ENCODE peak calls at places on chromosomes 1 and 21, in seven cellular contexts. A is A673, P is BJ, M is heart right ventricle, E is GM10248, X is thoracic aorta, T is HFF-Myc. R is an unnamed sample.
A peak's percentile ranks its signal among the peaks of the same experiment; 100 is the strongest.

GRCh38 chr1:245604979-245605378 is 450.2 kb downstream of the KIF26B start:
- DNase-seq in A (no peak), P (no peak), M (no peak), E (no peak), X (no peak), T (no peak), R (no peak)

GRCh38 chr1:185853739-185854138 is 119.5 kb downstream of the HMCN1 start:
- DNase-seq in A (no peak), P (peak; percentile 71), M (no peak), E (no peak), X (no peak), T (peak; percentile 76), R (no peak)

GRCh38 chr1:63205776-63206175 is 116.6 kb upstream of the FOXD3 start:
- DNase-seq in A (no peak), P (no peak), M (no peak), E (no peak), X (no peak), T (no peak), R (no peak)

GRCh38 chr1:19654386-19654785 is 10.3 kb downstream of the NBL1 start:
- DNase-seq in A (no peak), P (no peak), M (no peak), E (no peak), X (no peak), T (no peak), R (no peak)

GRCh38 chr1:105138445-105138821 is 1388.7 kb downstream of the AMY1C start:
- DNase-seq in A (no peak), P (no peak), M (no peak), E (no peak), X (no peak), T (no peak), R (no peak)

GRCh38 chr1:103191327-103191726 is 83.0 kb upstream of the COL11A1 start:
- DNase-seq in A (no peak), P (no peak), M (no peak), E (no peak), X (no peak), T (no peak), R (no peak)

GRCh38 chr1:235022341-235023196 is 106.1 kb downstream of the TOMM20 start:
- DNase-seq in A (no peak), P (no peak), M (no peak), E (no peak), X (no peak), T (no peak), R (no peak)

GRCh38 chr1:27940297-27940696 is 5.5 kb downstream of the SMPDL3B start:
- DNase-seq in A (peak; percentile 61), P (no peak), M (peak; percentile 57), E (peak; percentile 70), X (no peak), T (no peak), R (peak; percentile 74)

GRCh38 chr1:32861904-32862698 is 8.6 kb downstream of the FNDC5 start:
- DNase-seq in A (no peak), P (no peak), M (no peak), E (no peak), X (no peak), T (no peak), R (no peak)

GRCh38 chr1:18313523-18313922 is 167.2 kb upstream of the KLHDC7A start:
- DNase-seq in A (no peak), P (no peak), M (no peak), E (no peak), X (no peak), T (no peak), R (no peak)

GRCh38 chr1:46405204-46405555 is 11.1 kb downstream of the FAAH start:
- DNase-seq in A (no peak), P (no peak), M (no peak), E (no peak), X (no peak), T (no peak), R (no peak)

GRCh38 chr1:86825294-86825693 is 88.6 kb downstream of the SELENOF start:
- DNase-seq in A (no peak), P (peak; percentile 19), M (no peak), E (no peak), X (no peak), T (no peak), R (no peak)

GRCh38 chr1:65911679-65912078 is 119.0 kb downstream of the PDE4B start:
- DNase-seq in A (peak; percentile 54), P (no peak), M (no peak), E (no peak), X (no peak), T (no peak), R (no peak)

GRCh38 chr1:233364026-233364425 is 36.5 kb downstream of the MAP3K21 start:
- DNase-seq in A (no peak), P (no peak), M (no peak), E (no peak), X (no peak), T (no peak), R (no peak)

GRCh38 chr1:186420923-186421322 is 40.0 kb downstream of the PDC start:
- DNase-seq in A (peak; percentile 35), P (peak; percentile 11), M (no peak), E (peak; percentile 36), X (no peak), T (peak; percentile 21), R (peak; percentile 46)

GRCh38 chr1:97202481-97202880 is 480.9 kb downstream of the PTBP2 start:
- DNase-seq in A (no peak), P (no peak), M (no peak), E (no peak), X (no peak), T (no peak), R (no peak)

GRCh38 chr1:221667504-221667903 is 74.4 kb downstream of the DUSP10 start:
- DNase-seq in A (no peak), P (peak; percentile 25), M (no peak), E (no peak), X (no peak), T (peak; percentile 3), R (no peak)

GRCh38 chr1:117026361-117026760 is 24.8 kb downstream of the CD101 start:
- DNase-seq in A (no peak), P (no peak), M (no peak), E (no peak), X (no peak), T (no peak), R (no peak)

GRCh38 chr1:18110968-18111367 is 3.4 kb downstream of the IGSF21 start:
- DNase-seq in A (peak; percentile 64), P (no peak), M (no peak), E (no peak), X (no peak), T (no peak), R (peak; percentile 44)

GRCh38 chr1:25770541-25771245 is 29.3 kb upstream of the SELENON start:
- DNase-seq in A (no peak), P (no peak), M (no peak), E (no peak), X (no peak), T (no peak), R (no peak)

GRCh38 chr1:151243683-151244216 is 10.8 kb upstream of the PSMD4 start:
- DNase-seq in A (no peak), P (no peak), M (no peak), E (no peak), X (no peak), T (no peak), R (no peak)
- TF ChIP-seq CTCF in A (no peak), P (no peak), M (no peak), E (no peak), X (no peak), T (no peak), R (no peak)

GRCh38 chr21:26717146-26717739 is 128.0 kb downstream of the ADAMTS1 start:
- DNase-seq in A (peak; percentile 55), P (no peak), M (no peak), E (peak; percentile 13), X (no peak), T (no peak), R (peak; percentile 15)
- TF ChIP-seq CTCF in A (peak; percentile 70), P (peak; percentile 54), M (peak; percentile 69), E (peak; percentile 38), X (peak; percentile 61), T (peak; percentile 22), R (no peak)

GRCh38 chr1:50271337-50271736 is 151.9 kb downstream of the DMRTA2 start:
- DNase-seq in A (no peak), P (no peak), M (no peak), E (no peak), X (no peak), T (no peak), R (no peak)

GRCh38 chr1:50272923-50273322 is 150.3 kb downstream of the DMRTA2 start:
- DNase-seq in A (no peak), P (no peak), M (no peak), E (no peak), X (no peak), T (no peak), R (no peak)

GRCh38 chr1:50275564-50275963 is 147.7 kb downstream of the DMRTA2 start:
- DNase-seq in A (peak; percentile 31), P (no peak), M (no peak), E (no peak), X (no peak), T (no peak), R (no peak)

GRCh38 chr1:50270926-50271325 is 152.3 kb downstream of the DMRTA2 start:
- DNase-seq in A (no peak), P (no peak), M (no peak), E (no peak), X (no peak), T (no peak), R (no peak)

GRCh38 chr1:50271968-50272578 is 151.2 kb downstream of the DMRTA2 start:
- DNase-seq in A (peak; percentile 41), P (no peak), M (peak; percentile 21), E (peak; percentile 69), X (no peak), T (no peak), R (peak; percentile 72)
- TF ChIP-seq CTCF in A (peak; percentile 88), P (peak; percentile 43), M (peak; percentile 58), E (peak; percentile 63), X (peak; percentile 17), T (peak; percentile 35), R (peak; percentile 59)

GRCh38 chr1:50369008-50369634 is 54.1 kb downstream of the DMRTA2 start:
- DNase-seq in A (no peak), P (no peak), M (no peak), E (no peak), X (no peak), T (no peak), R (no peak)

GRCh38 chr1:50371749-50372148 is 51.5 kb downstream of the DMRTA2 start:
- DNase-seq in A (no peak), P (no peak), M (no peak), E (no peak), X (no peak), T (no peak), R (no peak)

GRCh38 chr1:50369830-50370229 is 53.4 kb downstream of the DMRTA2 start:
- DNase-seq in A (no peak), P (no peak), M (no peak), E (no peak), X (no peak), T (no peak), R (no peak)

GRCh38 chr1:50368179-50369007 is 54.9 kb downstream of the DMRTA2 start:
- DNase-seq in A (peak; percentile 63), P (no peak), M (peak; percentile 18), E (peak; percentile 59), X (no peak), T (no peak), R (peak; percentile 65)

GRCh38 chr1:50373532-50373931 is 49.7 kb downstream of the DMRTA2 start:
- DNase-seq in A (no peak), P (no peak), M (no peak), E (no peak), X (no peak), T (no peak), R (no peak)
- TF ChIP-seq CTCF in A (no peak), P (no peak), M (no peak), E (no peak), X (no peak), T (no peak), R (no peak)

R was measured in GM13976.